ENCODE peak calls at places on chromosomes 7 and 10, in four cellular contexts. W is cardiac muscle cell, A is A549, H is GM06990. E is an unnamed sample.

GRCh38 chr10:13701157-13701919 is 114.6 kb downstream of the PRPF18 start:
- DNase-seq in W (no peak), A (no peak), H (no peak), E (no peak)

GRCh38 chr7:116401711-116402110 is 97.8 kb upstream of the CAV2 start:
- DNase-seq in W (no peak), A (no peak), H (no peak), E (no peak)

GRCh38 chr7:84336303-84336702 is 141.7 kb upstream of the SEMA3A start:
- DNase-seq in W (peak; percentile 97), A (no peak), H (no peak), E (peak; percentile 94)

GRCh38 chr10:79346388-79347225 is 662 bp upstream of the PPIF start:
- DNase-seq in W (no peak), A (no peak), H (no peak), E (no peak)

GRCh38 chr7:24290004-24290641 is 6.1 kb downstream of the NPY start:
- DNase-seq in W (peak; percentile 10), A (peak; percentile 75), H (peak; percentile 49), E (peak; percentile 23)

GRCh38 chr10:33335800-33336605 is 1.5 kb upstream of the NRP1 start:
- DNase-seq in W (peak; percentile 87), A (peak; percentile 95), H (no peak), E (peak; percentile 67)

GRCh38 chr10:101229275-101230184 is at the start of gene LBX1:
- DNase-seq in W (no peak), A (no peak), H (no peak), E (no peak)

GRCh38 chr10:81403451-81403850 is 471.5 kb upstream of the NRG3 start:
- DNase-seq in W (no peak), A (no peak), H (no peak), E (no peak)

GRCh38 chr7:158498443-158499108 is 89.0 kb downstream of the PTPRN2 start:
- DNase-seq in W (no peak), A (no peak), H (no peak), E (no peak)

GRCh38 chr7:18762189-18762588 is 266.6 kb downstream of the HDAC9 start:
- DNase-seq in W (peak; percentile 91), A (no peak), H (no peak), E (peak; percentile 87)

GRCh38 chr10:48579251-48579960 is 25.5 kb downstream of the ARHGAP22 start:
- DNase-seq in W (peak; percentile 65), A (no peak), H (no peak), E (peak; percentile 68)

GRCh38 chr7:36946401-36946739 is 222.1 kb upstream of the AOAH start:
- DNase-seq in W (no peak), A (no peak), H (no peak), E (no peak)

GRCh38 chr7:36951257-36951697 is 227.0 kb upstream of the AOAH start:
- DNase-seq in W (no peak), A (no peak), H (peak; percentile 66), E (no peak)

GRCh38 chr7:36945612-36946400 is 221.5 kb upstream of the AOAH start:
- DNase-seq in W (no peak), A (no peak), H (no peak), E (no peak)

GRCh38 chr7:36944843-36945242 is 220.5 kb upstream of the AOAH start:
- DNase-seq in W (no peak), A (no peak), H (no peak), E (no peak)

DNA sequence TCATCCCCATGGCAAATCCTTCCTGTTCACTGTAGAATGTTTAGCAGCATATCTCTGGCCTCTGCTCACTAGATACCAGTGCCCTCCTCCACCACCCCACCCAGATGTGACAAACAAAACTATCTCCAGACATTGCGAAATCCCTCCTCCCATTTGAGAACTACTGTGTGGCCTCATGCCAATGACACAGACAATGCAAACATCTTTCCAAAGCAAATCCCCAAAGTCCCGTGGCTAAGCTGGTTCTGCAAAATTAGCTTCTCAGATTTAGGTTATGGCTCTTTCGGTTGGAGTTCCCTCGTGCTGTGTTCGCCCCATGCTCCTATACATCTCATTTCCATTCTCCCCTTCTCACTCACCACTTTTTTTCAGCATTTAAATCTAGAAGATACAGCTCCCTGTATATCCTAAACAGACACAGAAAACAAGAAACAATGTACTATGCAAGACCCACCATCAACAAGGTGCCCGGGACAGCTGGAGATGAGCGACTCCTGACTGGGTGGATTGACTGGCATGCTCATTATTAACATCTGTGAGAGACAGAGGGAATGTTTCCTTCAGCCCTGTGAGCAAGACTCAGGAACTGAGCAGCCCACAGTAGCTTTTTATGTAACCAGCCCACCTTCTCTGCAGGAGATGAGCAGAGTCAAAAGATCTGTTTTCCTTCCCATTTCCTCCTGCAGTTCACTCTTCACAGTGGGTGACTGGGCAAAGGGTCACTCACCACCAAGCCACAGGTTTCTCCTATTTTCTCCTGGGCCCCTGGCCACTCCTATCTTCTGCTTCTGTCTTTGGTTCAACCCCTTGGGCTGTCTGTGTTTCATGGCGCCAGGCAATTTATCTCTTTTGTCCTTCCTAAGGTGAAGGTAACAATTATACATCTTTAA is 225.7 kb upstream of the AOAH start:
- DNase-seq in W (peak; percentile 41), A (peak; percentile 23), H (no peak), E (peak; percentile 4)
- TF ChIP-seq CTCF in W (no peak), A (no peak), H (no peak), E (no peak)

GRCh38 chr10:113080621-113081229 is 130.7 kb downstream of the TCF7L2 start:
- DNase-seq in W (no peak), A (no peak), H (no peak), E (no peak)
- TF ChIP-seq CTCF in W (peak; percentile 9), A (peak; percentile 36), H (no peak), E (peak; percentile 20)

DNA sequence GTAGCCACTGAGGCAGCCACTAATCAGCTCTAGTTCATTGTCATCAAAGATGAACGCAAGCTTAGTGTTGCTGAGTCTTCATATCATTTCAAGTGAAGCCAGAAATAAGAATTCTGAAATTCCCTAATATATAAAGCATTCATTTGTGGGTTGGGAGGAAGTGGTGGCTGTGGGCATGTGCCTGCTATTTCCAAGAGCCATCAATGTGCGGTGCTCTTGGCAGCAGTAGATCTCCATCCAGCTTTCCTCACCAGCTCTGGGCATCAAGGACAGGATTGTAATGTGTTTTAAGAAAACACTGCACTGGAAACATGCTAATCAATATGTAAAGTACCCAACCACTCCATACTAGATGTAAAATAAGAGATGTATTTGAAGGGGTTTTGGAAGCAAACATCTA is 202.5 kb upstream of the AHR start:
- DNase-seq in W (no peak), A (no peak), H (no peak), E (no peak)
- TF ChIP-seq CTCF in W (no peak), A (no peak), H (no peak), E (no peak)

DNA sequence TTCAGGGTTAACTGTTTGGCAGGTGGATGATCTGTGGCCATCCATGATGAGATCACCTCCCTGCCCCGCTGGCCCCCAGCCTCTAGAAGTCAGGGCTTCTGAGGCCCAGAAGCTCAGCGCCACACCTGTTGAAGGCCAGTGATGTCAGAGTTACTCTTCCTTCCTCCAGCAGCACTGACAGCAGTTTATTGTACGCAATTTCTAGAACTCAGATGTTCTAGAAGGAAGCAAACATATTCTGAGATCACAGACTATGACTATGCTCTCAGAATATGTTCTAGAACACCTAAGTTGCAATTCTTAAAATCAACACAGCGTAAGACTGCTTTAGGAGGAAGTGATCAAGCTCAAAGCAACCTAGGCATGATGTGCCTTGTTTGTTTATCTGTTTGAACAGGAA is 196.3 kb upstream of the KLF14 start:
- DNase-seq in W (no peak), A (peak; percentile 77), H (no peak), E (no peak)
- TF ChIP-seq CTCF in W (no peak), A (no peak), H (no peak), E (no peak)

GRCh38 chr7:40833541-40834234 is 698.9 kb downstream of the SUGCT start:
- DNase-seq in W (peak; percentile 32), A (no peak), H (no peak), E (peak; percentile 49)
- TF ChIP-seq CTCF in W (peak; percentile 28), A (no peak), H (no peak), E (peak; percentile 41)

GRCh38 chr7:123682690-123683089 is 27.0 kb downstream of the LMOD2 start:
- DNase-seq in W (peak; percentile 80), A (peak; percentile 62), H (no peak), E (peak; percentile 83)
- TF ChIP-seq CTCF in W (peak; percentile 54), A (peak; percentile 80), H (peak; percentile 46), E (peak; percentile 53)

GRCh38 chr7:140557069-140557468 is 77.8 kb upstream of the MKRN1 start:
- DNase-seq in W (no peak), A (no peak), H (no peak), E (no peak)

GRCh38 chr7:140564643-140565042 is 76.0 kb downstream of the DENND2A start:
- DNase-seq in W (no peak), A (no peak), H (no peak), E (no peak)

GRCh38 chr7:140557809-140558518 is 78.7 kb upstream of the MKRN1 start:
- DNase-seq in W (no peak), A (no peak), H (no peak), E (no peak)

GRCh38 chr7:140562921-140563600 is 77.6 kb downstream of the DENND2A start:
- DNase-seq in W (peak; percentile 28), A (no peak), H (no peak), E (no peak)

DNA sequence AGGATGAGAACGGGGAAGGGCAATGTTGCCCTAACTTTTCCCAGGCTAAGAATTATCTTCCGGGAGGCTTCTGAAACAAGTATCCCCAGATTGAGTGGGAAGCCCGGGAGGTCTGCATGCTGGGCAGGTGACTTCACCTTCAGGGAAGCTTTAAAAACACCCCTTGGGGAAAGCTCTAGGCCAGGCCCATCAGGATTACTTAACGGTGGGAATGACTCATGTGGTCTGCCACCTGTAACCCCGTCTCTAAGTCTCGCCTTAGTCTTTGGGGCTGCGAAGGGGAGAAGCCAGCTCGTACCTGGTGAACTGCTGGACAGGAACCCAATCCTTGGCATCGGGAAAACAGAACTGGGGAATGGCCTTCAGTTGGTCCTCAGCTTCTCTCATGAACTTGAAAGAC is 80.1 kb upstream of the MKRN1 start:
- DNase-seq in W (no peak), A (no peak), H (no peak), E (no peak)
- TF ChIP-seq CTCF in W (no peak), A (no peak), H (no peak), E (no peak)

GRCh38 chr7:155524018-155524556 is 22.3 kb downstream of the CNPY1 start:
- DNase-seq in W (no peak), A (no peak), H (no peak), E (no peak)
- TF ChIP-seq CTCF in W (no peak), A (peak; percentile 9), H (peak; percentile 15), E (no peak)